ENCODE peak calls at places on chromosomes 4 and X, in seven cellular contexts. T, B, O, G, K, S and D are unnamed samples.

GRCh38 chr4:5421416-5421815 is 286.9 kb downstream of the EVC2 start:
- DNase-seq in K (no peak), S (no peak), G (no peak), T (no peak), O (no peak), B (no peak), D (no peak)

GRCh38 chr4:154626793-154627484 is 14.5 kb upstream of the FGG start:
- DNase-seq in K (no peak), T (peak; percentile 51), O (peak; percentile 57), B (peak; percentile 60), G (peak; percentile 81), S (peak; percentile 33), D (no peak)

GRCh38 chr4:4288098-4288497 is 1.9 kb downstream of the LYAR start:
- DNase-seq in S (no peak), B (no peak), T (no peak), K (no peak), O (no peak), G (no peak), D (no peak)

GRCh38 chr4:105147226-105148151 is 813 bp downstream of the TET2 start:
- DNase-seq in O (no peak), B (peak; percentile 38), G (peak; percentile 25), K (no peak), T (no peak), S (peak; percentile 53), D (no peak)

GRCh38 chr4:30396772-30397475 is 323.2 kb upstream of the PCDH7 start:
- DNase-seq in O (no peak), B (no peak), S (no peak), K (no peak), G (no peak), T (no peak), D (no peak)

GRCh38 chr4:68152411-68152810 is 22.7 kb upstream of the TMPRSS11F start:
- DNase-seq in S (no peak), O (no peak), T (no peak), B (no peak), K (no peak), G (no peak), D (no peak)

GRCh38 chr4:159272341-159273125 is 169.7 kb downstream of the RAPGEF2 start:
- DNase-seq in S (no peak), G (no peak), B (no peak), T (no peak), K (no peak), O (no peak), D (no peak)

GRCh38 chr4:155608231-155608885 is 58.3 kb upstream of the GUCY1A1 start:
- DNase-seq in B (no peak), K (no peak), G (no peak), S (no peak), T (peak; percentile 18), O (no peak), D (no peak)

GRCh38 chr4:174284181-174284886 is 623 bp downstream of the CEP44 start:
- DNase-seq in S (no peak), O (no peak), G (no peak), K (no peak), T (peak; percentile 56), B (no peak), D (peak; percentile 9)

DNA sequence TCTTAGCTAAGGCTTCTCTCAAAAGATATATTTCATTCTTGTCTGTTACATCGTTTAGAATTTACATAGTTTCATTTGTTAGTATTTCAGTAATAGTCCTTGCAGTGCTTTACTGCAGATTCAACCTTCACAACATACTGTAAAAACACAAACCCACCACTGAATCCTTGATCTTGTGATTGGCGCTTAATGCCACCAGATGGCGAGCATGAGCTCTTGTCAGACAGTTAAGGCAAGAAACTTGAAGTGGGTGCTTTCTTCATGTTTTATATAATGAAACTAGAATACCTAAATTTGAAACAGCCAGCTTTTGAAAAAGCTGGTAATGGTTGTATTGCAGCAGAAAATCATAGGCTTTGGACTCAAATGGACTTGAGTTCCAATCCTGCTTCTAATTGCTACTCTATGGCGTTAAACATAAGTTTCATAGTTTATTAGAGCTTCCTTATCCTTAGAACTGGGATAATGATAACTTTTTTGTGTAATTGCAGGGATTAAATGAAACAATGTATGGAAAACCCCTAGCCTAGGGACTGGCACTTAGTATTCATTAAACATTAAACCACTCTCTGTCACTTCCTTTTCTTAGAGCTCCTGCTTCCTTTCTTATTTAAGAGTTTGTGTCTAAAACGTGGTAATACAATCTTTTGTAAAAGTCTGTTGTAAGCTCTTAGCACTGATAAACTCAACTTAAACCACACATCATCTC is 95.1 kb downstream of the USP9X start:
- DNase-seq in B (peak; percentile 43), T (peak; percentile 69), S (peak; percentile 42), K (no peak), G (peak; percentile 47), O (no peak), D (peak; percentile 6)
- TF ChIP-seq CTCF in B (peak; percentile 80), T (peak; percentile 92), S (peak; percentile 52), K (peak; percentile 68), G (no peak), O (peak; percentile 12), D (peak; percentile 61)

DNA sequence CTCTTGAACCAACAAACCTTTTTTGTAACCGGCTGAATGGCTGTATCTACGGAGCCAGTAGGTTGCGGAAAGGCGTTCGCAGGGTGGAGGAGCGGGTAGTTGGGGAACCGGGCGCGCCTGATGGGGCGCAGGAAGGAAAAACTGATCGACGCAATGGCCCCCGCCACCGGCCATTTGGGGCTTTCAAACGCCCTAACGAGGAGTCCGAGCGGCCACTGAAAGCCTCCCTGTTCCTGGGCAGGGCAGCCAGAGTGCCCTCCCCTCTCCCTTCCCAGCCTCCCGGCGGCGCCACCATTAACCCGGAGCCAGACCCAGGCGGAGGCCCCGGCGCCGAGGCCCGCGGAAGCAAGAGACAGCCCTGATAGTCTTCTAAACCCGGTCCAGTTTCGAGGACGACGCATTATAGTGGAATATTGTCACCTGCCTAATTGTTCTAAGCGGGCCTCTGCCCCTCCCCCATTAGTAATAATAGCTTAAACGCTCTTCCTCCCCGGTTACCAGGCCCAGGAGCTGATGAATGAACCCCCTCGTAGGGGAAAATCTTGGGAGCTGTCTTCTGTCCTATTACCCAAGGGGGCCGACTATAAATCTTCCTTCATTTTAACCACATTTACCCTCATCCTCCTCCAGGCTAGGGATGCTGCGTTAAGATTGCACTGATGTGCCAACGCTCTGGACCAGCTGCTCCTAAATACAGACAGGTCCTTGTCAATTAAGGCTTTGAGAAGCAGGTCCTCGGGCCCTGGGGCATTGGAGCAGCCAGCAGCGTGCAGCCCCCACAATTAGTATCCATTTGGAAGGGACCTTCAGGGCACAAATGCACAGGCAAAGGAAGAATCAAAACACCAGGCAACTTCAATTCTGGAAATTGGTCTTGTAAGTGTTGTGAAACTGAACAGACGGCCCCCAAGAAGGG is 61.6 kb upstream of the TMEM33 start:
- DNase-seq in S (no peak), O (no peak), G (no peak), B (no peak), T (no peak), K (no peak), D (no peak)
- H3K4me3 ChIP-seq in S (no peak overlapping the region), O (no peak overlapping the region), G (no peak overlapping the region), B (no peak overlapping the region), T (no peak overlapping the region), K (no peak overlapping the region), D (no peak overlapping the region)

GRCh38 chrX:50067435-50068292 is 133.1 kb downstream of the AKAP4 start:
- DNase-seq in K (no peak), O (no peak), B (peak; percentile 32), S (peak; percentile 55), G (peak; percentile 72), T (peak; percentile 40), D (no peak)
- H3K27me3 ChIP-seq in K (no peaks in the 10 kb centered on the region), O (no peaks in the 10 kb centered on the region), B (no peaks in the 10 kb centered on the region), S (no peaks in the 10 kb centered on the region), G (no peaks in the 10 kb centered on the region), T (no peaks in the 10 kb centered on the region), D (no peaks in the 10 kb centered on the region)

GRCh38 chrX:30622361-30622760 is 30.9 kb upstream of the GK start:
- DNase-seq in S (no peak), G (no peak), T (no peak), O (no peak), K (no peak), B (no peak), D (no peak)

GRCh38 chrX:30620125-30620524 is 33.1 kb upstream of the GK start:
- DNase-seq in O (no peak), G (no peak), S (no peak), K (no peak), B (no peak), T (no peak), D (no peak)

GRCh38 chrX:30615229-30615628 is 37.7 kb upstream of the TASL start:
- DNase-seq in O (no peak), B (no peak), S (no peak), G (no peak), K (no peak), T (peak; percentile 33), D (no peak)

GRCh38 chrX:30620980-30621716 is 32.1 kb upstream of the GK start:
- DNase-seq in T (peak; percentile 80), K (no peak), G (no peak), B (no peak), O (no peak), S (peak; percentile 43), D (peak; percentile 68)

GRCh38 chrX:30618160-30618765 is 35.0 kb upstream of the GK start:
- DNase-seq in S (no peak), B (no peak), K (no peak), T (no peak), G (no peak), O (no peak), D (no peak)
- TF ChIP-seq CTCF in S (no peak), B (no peak), K (no peak), T (no peak), G (no peak), O (no peak), D (no peak)

GRCh38 chr4:11230888-11231287 is 197.8 kb downstream of the HS3ST1 start:
- DNase-seq in O (no peak), T (no peak), B (no peak), K (no peak), S (no peak), G (no peak), D (no peak)
- H3K4me3 ChIP-seq in O (no peak overlapping the region), T (no peak overlapping the region), B (no peak overlapping the region), K (no peak overlapping the region), S (no peak overlapping the region), G (no peak overlapping the region), D (no peak overlapping the region)

GRCh38 chrX:111382277-111382676 is 29.7 kb downstream of the DCX start:
- DNase-seq in G (no peak), K (no peak), T (no peak), O (no peak), S (no peak), B (no peak), D (no peak)
- H3K27me3 ChIP-seq in G (no peaks in the 10 kb centered on the region), K (peaks cover 24% of the 10 kb centered on the region), T (no peaks in the 10 kb centered on the region), O (no peaks in the 10 kb centered on the region), S (peaks cover 4% of the 10 kb centered on the region), B (no peaks in the 10 kb centered on the region), D (no peaks in the 10 kb centered on the region)

DNA sequence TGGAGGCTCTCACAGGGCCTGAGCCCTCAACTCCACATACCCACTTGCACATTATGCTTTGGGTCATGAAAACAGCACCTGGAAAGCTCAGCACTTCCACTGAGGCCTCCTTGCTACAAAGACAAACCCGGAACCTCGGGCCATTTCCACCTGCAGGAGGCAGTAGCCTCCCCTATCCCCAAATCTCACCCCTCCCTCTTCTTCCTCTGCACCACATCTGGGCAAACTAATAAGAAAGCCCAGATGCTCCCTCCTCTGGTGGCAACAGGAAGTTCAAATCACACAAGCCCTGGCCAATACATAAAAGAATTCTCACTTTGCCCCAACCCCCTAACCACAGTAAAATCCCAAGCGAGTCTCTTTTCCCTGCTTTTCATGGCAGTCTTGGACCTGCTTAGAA is 136.4 kb downstream of the MAPK10 start:
- DNase-seq in B (no peak), O (no peak), G (peak; percentile 10), T (peak; percentile 54), S (no peak), K (no peak), D (no peak)
- TF ChIP-seq CTCF in B (peak; percentile 24), O (no peak), G (no peak), T (peak; percentile 81), S (peak; percentile 38), K (no peak), D (peak; percentile 63)